ENCODE peak calls at places on chromosomes 6 and 20, in four cellular contexts. I, O, J and D are unnamed samples.

GRCh38 chr6:38599261-38599660 is 40.5 kb downstream of the BTBD9 start:
- DNase-seq in I (no peak), O (no peak), J (no peak), D (no peak)

GRCh38 chr6:44139351-44139743 is 12.0 kb downstream of the TMEM63B start:
- DNase-seq in I (no peak), O (no peak), J (no peak), D (no peak)

GRCh38 chr6:77979204-77979603 is 326.4 kb downstream of the MEI4 start:
- DNase-seq in I (no peak), O (no peak), J (no peak), D (no peak)

GRCh38 chr6:49202923-49203322 is 260.1 kb downstream of the MMUT start:
- DNase-seq in I (peak; percentile 9), O (no peak), J (no peak), D (no peak)

GRCh38 chr20:3051385-3052019 is 5.7 kb downstream of the MRPS26 start:
- DNase-seq in I (no peak), O (no peak), J (no peak), D (no peak)

GRCh38 chr6:53264915-53265615 is 83.7 kb downstream of the ELOVL5 start:
- DNase-seq in I (no peak), O (no peak), J (no peak), D (no peak)

GRCh38 chr6:37083243-37084138 is 78.0 kb downstream of the FGD2 start:
- DNase-seq in I (no peak), O (peak; percentile 80), J (no peak), D (no peak)

GRCh38 chr20:58988565-58988882 is 7.5 kb downstream of the NELFCD start:
- DNase-seq in I (no peak), O (no peak), J (no peak), D (no peak)

GRCh38 chr6:41677430-41678045 is 39.3 kb downstream of the MDFI start:
- DNase-seq in I (no peak), O (no peak), J (no peak), D (no peak)

GRCh38 chr6:130769812-130770211 is 57.4 kb upstream of the SMLR1 start:
- DNase-seq in I (no peak), O (no peak), J (no peak), D (no peak)

GRCh38 chr6:150426198-150426597 is 57.4 kb downstream of the IYD start:
- DNase-seq in I (no peak), O (no peak), J (no peak), D (no peak)

GRCh38 chr6:125077453-125077852 is 76.1 kb upstream of the TPD52L1 start:
- DNase-seq in I (no peak), O (no peak), J (no peak), D (no peak)

GRCh38 chr20:24341781-24342180 is 127.6 kb upstream of the SYNDIG1 start:
- DNase-seq in I (no peak), O (no peak), J (no peak), D (no peak)

GRCh38 chr6:17580518-17581048 is 19.5 kb upstream of the FAM8A1 start:
- DNase-seq in I (no peak), O (peak; percentile 24), J (peak; percentile 27), D (peak; percentile 37)

GRCh38 chr20:47358672-47359532 is 2.4 kb upstream of the ZMYND8 start:
- DNase-seq in I (peak; percentile 85), O (peak; percentile 85), J (no peak), D (no peak)

GRCh38 chr20:51354769-51355319 is 187.7 kb downstream of the NFATC2 start:
- DNase-seq in I (no peak), O (no peak), J (no peak), D (no peak)

GRCh38 chr20:49784291-49784690 is 28.3 kb upstream of the SLC9A8 start:
- DNase-seq in I (no peak), O (no peak), J (no peak), D (no peak)

GRCh38 chr6:73779943-73780342 is 83.9 kb downstream of the CD109 start:
- DNase-seq in I (no peak), O (no peak), J (no peak), D (no peak)

GRCh38 chr6:149400050-149400449 is at the start of gene SUMO4:
- DNase-seq in I (no peak), O (no peak), J (no peak), D (no peak)

GRCh38 chr20:48638546-48638945 is 189.3 kb downstream of the PREX1 start:
- DNase-seq in I (no peak), O (no peak), J (no peak), D (no peak)

GRCh38 chr6:111997863-111998191 is 56.1 kb upstream of the CCN6 start:
- DNase-seq in I (no peak), O (no peak), J (no peak), D (no peak)

GRCh38 chr20:23943304-23943703 is 45.3 kb downstream of the GGTLC1 start:
- DNase-seq in I (no peak), O (no peak), J (no peak), D (no peak)

GRCh38 chr20:4082406-4083102 is 67.2 kb upstream of the RNF24 start:
- DNase-seq in I (no peak), O (peak; percentile 53), J (peak; percentile 18), D (no peak)

GRCh38 chr6:53728570-53729194 is 63.1 kb upstream of the KLHL31 start:
- DNase-seq in I (no peak), O (peak; percentile 23), J (peak; percentile 72), D (peak; percentile 58)

GRCh38 chr20:52987295-52987694 is 15.1 kb downstream of the TSHZ2 start:
- DNase-seq in I (no peak), O (no peak), J (no peak), D (no peak)

GRCh38 chr20:52985687-52986086 is 13.5 kb downstream of the TSHZ2 start:
- DNase-seq in I (no peak), O (no peak), J (no peak), D (no peak)

GRCh38 chr20:52984451-52984810 is 12.3 kb downstream of the TSHZ2 start:
- DNase-seq in I (no peak), O (no peak), J (no peak), D (no peak)

GRCh38 chr20:52981051-52981450 is 8.9 kb downstream of the TSHZ2 start:
- DNase-seq in I (no peak), O (no peak), J (no peak), D (no peak)

DNA sequence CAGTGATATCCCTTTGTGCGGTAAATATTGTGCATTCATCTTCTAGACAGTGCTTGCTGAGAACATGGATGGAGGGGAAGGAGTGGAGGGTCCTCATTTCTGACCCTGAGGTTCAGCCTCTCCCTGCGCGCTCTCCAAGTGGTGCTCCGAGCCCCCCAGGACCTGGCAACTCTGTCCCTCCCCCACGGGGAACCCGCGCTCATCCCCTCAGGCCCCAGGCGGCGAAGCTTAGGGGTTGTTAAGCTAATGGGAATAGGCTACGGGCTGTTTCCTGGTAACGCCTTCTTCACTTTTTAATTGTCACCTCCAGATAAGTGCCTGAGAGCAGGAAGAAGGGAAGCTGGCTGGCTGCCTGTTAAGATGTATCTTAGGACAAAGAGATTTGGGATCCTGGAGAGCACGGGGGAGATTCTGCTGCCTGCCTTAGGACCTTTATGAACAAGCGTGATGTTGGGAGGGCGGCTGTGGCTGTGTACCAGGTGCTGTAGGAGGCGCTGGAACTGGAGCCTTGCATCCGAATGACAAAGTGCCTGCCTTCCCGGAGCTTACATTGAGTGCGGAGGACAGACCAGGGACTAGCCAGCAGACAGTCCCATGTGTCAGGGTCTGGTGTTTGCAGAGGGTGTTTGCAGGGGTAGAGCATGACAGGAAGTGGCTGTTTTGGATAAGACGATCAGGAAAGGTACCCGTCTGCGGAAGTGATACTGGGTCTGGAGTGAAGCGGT is 11.7 kb downstream of the TSHZ2 start:
- DNase-seq in I (no peak), O (no peak), J (no peak), D (no peak)
- TF ChIP-seq CTCF in I (no peak), O (no peak), J (no peak), D (no peak)

DNA sequence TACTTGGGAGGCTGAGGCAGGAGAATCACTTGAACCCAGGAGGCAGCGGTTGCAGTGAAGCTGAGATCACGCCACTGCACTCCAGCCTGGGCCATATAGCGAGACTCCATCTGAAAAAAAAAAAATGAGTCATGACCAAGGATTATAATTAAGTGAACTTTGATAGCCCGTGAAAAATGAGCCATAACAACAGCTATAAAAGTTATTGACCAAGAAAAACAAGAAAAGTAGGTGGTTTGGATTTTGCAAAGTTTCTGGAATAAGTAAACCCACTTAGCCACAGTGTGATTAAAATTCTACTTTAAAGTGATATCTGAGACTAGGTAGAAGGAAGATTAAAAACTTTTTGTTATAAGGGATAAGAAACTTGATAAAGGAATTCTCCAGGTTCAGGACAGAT is 25.9 kb upstream of the BCLAF1 start:
- DNase-seq in I (no peak), O (no peak), J (no peak), D (no peak)
- TF ChIP-seq CTCF in I (no peak), O (no peak), J (no peak), D (no peak)

GRCh38 chr6:15504581-15505350 is 158.1 kb downstream of the DTNBP1 start:
- DNase-seq in I (peak; percentile 91), O (peak; percentile 59), J (no peak), D (no peak)
- TF ChIP-seq CTCF in I (no peak), O (no peak), J (no peak), D (no peak)

GRCh38 chr20:45154183-45154582 is 20.5 kb upstream of the PI3 start:
- DNase-seq in I (no peak), O (no peak), J (no peak), D (no peak)
- TF ChIP-seq CTCF in I (peak; percentile 15), O (no peak), J (no peak), D (no peak)

GRCh38 chr20:62537649-62538292 is 62.0 kb upstream of the GATA5 start:
- DNase-seq in I (no peak), O (no peak), J (no peak), D (no peak)

GRCh38 chr20:62539646-62540045 is 63.9 kb upstream of the GATA5 start:
- DNase-seq in I (no peak), O (no peak), J (no peak), D (no peak)

GRCh38 chr20:62539208-62539607 is 63.4 kb upstream of the GATA5 start:
- DNase-seq in I (no peak), O (no peak), J (no peak), D (no peak)

GRCh38 chr20:62542862-62543261 is 67.1 kb upstream of the GATA5 start:
- DNase-seq in I (no peak), O (no peak), J (no peak), D (no peak)

DNA sequence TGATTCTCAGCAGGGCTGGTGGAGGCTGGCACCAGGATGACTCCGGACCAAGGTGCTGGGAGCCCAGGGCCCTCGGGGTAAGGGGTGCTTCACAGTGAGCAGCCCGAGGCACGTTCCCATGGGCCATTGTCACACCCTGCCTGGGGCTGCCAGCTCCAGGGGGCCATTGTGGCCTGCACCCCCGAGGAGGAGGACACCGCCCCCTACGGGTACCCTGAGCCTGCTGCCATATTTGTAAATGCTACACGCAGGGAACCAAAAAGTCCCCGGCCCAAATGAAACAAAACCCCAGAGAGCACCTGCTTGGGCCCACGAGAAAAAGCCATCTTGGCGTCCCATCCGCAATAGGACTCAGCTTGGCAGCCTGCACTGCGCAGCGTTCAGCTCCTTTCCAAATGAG is 64.7 kb upstream of the GATA5 start:
- DNase-seq in I (no peak), O (no peak), J (no peak), D (no peak)
- TF ChIP-seq CTCF in I (no peak), O (no peak), J (peak; percentile 17), D (no peak)

GRCh38 chr6:127608554-127609270 is 31.7 kb downstream of the C6orf58 start:
- DNase-seq in I (no peak), O (no peak), J (no peak), D (no peak)

GRCh38 chr6:127606131-127606562 is 29.2 kb downstream of the C6orf58 start:
- DNase-seq in I (peak; percentile 16), O (no peak), J (peak; percentile 13), D (peak; percentile 6)
- TF ChIP-seq CTCF in I (peak; percentile 64), O (no peak), J (no peak), D (no peak)